ENCODE peak calls at places on chromosomes 12 and 14, in four cellular contexts. H, O, M and K are unnamed samples.

GRCh38 chr14:85250369-85250768 is 279.6 kb upstream of the FLRT2 start:
- DNase-seq in O (no peak), M (peak), H (no peak), K (no peak)

GRCh38 chr12:85693093-85693665 is 143.0 kb downstream of the RASSF9 start:
- DNase-seq in O (no peak), M (no peak), H (no peak), K (no peak)

GRCh38 chr14:67623114-67623513 is 3.4 kb downstream of the ARG2 start:
- DNase-seq in M (no peak), O (no peak), H (no peak), K (no peak)

GRCh38 chr14:59969319-59969718 is 49.4 kb downstream of the LRRC9 start:
- DNase-seq in H (no peak), O (no peak), M (no peak), K (no peak)

GRCh38 chr12:126210026-126210425 is 1144.8 kb downstream of the AACS start:
- DNase-seq in O (no peak), H (no peak), M (no peak), K (no peak)

GRCh38 chr14:100673085-100673806 is 53.4 kb upstream of the DLK1 start:
- DNase-seq in M (peak), H (no peak), O (no peak), K (no peak)

GRCh38 chr14:99412122-99413061 is 68.3 kb downstream of the SETD3 start:
- DNase-seq in M (peak), H (no peak), O (no peak), K (no peak)

GRCh38 chr12:34207858-34208257 is 185.6 kb downstream of the ALG10 start:
- DNase-seq in O (no peak), H (no peak), M (no peak), K (no peak)

GRCh38 chr14:68397371-68397779 is 395.5 kb downstream of the ZFP36L1 start:
- DNase-seq in H (no peak), M (no peak), O (peak), K (no peak)

GRCh38 chr12:1922985-1923384 is 4.5 kb upstream of the CACNA2D4 start:
- DNase-seq in M (peak), O (no peak), H (no peak), K (no peak)

GRCh38 chr14:67446371-67447032 is 34.5 kb upstream of the PLEK2 start:
- DNase-seq in O (no peak), H (no peak), M (no peak), K (no peak)

GRCh38 chr12:49201595-49202295 is 12.9 kb upstream of the TUBA1A start:
- DNase-seq in O (peak), H (no peak), M (peak), K (peak)

DNA sequence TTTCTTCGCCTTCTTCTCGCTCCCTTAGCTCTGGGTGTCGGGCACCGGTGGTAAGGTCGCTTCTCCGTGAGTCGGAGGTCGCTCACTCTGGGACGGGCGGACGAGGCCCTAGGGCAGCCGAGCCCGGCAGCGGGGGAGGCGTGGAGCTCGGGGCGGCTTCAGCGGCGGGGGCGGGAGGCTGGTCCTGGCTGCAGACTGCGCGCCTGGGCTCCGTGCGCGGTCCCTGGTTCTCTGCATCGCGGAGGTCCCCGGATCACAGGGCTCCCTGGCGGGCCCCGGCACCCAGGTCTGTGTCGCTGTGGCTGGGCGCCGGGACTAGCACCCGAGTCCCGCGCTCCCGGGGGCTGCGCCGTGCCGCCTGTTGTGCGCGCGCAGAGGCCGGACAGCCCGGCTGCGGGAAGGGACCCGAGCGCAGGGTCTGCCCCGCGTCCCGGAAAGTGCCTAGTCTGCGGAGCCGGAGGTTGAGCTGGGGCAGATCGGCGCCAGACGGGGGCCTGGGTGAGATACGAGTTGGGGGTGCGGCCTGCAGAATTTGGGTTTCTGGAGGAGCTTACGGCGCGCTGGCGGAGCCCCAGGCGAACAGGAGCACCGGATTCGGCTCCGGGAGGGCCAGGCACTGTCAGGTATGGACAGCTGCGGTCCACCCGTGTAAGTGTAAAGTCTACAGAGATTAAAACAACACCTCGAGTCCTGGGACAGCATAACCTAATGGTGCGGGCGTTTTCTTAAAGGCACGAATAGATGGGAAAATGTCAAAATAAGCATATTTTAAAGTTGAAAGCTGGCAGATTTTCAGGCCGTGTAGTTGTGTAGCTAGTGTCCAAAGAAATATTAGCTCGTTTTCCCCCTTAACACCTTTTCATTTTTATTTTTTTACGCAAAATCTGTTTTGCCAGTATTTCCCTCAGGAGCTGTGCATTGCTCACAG is 722 bp downstream of the FRMD6 start:
- DNase-seq in H (no peak), O (no peak), M (peak), K (no peak)
- TF ChIP-seq CTCF in H (no peak), O (no peak), M (peak), K (no peak)

DNA sequence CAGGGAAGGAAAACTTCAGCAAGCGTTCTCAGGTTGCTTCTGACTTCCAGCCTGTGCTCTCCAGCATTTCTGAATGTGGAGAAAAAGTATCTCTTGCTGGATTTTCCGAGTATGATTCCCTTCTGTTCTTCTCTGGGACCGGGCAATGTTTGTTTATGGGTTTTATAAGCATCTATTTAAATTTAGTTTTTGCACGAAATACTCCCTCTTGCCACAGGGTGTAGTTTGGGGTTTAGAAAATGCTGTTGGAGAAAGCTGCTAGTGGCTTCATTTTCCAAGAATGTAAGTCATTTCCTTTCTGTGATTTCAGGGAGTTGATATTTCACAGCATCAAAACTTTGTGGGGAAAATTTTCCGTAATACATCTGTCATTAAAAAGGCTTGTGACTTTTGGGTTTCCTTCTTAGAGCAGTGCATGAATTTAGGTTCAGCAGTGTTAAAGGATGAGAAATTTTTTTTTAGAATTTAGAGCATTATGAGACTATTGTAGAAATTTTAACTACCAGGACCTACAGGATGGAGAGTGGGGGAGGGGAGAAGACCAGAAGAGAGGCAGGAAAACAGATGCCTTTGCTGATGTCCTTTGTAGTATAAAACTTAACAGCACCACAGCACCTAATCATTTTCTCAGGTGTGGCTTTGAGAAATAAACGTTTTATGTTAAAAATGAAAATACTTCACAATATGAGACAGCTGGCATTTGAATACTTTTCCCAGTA is 1.5 kb downstream of the FRMD6 start:
- DNase-seq in H (no peak), M (peak), O (no peak), K (no peak)
- TF ChIP-seq CTCF in H (no peak), M (peak), O (peak), K (no peak)

DNA sequence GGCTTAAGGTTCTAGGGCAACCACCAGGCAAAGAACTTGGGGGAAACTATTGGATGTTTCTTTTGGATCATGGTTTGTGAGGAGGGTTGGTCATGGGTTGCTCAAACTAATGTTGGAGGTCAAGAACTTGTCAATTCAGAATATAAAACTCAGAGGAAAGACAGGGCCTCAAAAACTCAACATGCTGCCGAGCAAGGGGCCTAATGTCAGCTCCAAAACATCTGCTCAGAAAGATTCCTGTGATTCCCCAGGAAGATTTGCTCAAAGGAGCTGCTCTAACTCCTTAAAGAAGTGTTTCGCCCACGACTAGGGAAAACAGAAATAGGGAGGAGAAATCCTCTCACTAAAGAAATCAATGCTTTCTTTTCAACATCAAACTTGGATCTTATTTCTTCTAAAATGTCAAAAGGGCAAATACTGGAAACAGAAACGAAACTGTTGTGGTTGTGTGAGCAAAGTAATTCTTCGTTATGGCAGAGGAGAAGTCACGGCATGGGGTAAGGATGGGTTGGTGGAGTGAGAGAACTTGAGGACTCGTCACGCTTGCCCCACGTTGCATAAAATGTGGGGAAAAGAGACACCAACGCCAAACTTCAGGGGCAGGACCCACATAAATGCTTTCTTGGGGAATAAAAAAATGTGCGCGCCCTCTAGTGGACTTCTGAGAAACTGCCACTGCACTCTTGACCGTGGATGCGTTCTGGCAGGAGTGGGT is 3.8 kb upstream of the IGF1 start:
- DNase-seq in H (peak), M (peak), O (peak), K (peak)
- TF ChIP-seq CTCF in H (peak), M (peak), O (peak), K (peak)

GRCh38 chr12:89708793-89709156 is at the start of gene ATP2B1:
- DNase-seq in H (peak), M (peak), O (peak), K (peak)
- TF ChIP-seq CTCF in H (no peak), M (no peak), O (no peak), K (no peak)

GRCh38 chr12:123750159-123750656 is 11.9 kb upstream of the DNAH10 start:
- DNase-seq in H (no peak), O (no peak), M (no peak), K (no peak)

GRCh38 chr12:123754041-123754757 is 7.9 kb upstream of the DNAH10 start:
- DNase-seq in O (no peak), M (no peak), H (no peak), K (no peak)

GRCh38 chr12:123748661-123749060 is 13.4 kb upstream of the DNAH10 start:
- DNase-seq in H (no peak), O (no peak), M (no peak), K (no peak)

GRCh38 chr12:123749355-123749754 is 12.7 kb upstream of the DNAH10 start:
- DNase-seq in O (no peak), M (no peak), H (no peak), K (no peak)

DNA sequence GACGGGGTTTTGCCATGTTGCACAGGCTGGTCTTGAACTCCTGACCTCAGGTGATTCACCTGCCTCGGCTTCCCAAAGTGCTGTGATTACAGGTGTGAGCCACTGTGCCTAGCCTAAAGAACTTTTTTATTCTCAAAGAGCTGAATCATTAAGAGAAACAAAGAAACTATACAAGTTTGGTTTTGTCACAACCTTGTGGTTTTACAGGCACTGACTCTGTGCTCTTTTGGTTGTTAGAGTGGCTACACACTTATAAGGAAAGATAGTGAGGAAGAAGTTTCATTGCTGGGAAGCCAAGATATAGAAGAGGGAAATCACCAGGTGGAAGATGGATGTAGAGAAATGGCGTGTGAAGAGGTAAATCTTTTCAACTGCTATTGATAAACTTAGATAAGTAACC is 10.1 kb upstream of the DNAH10 start:
- DNase-seq in M (no peak), H (no peak), O (no peak), K (no peak)
- TF ChIP-seq CTCF in M (no peak), H (no peak), O (no peak), K (no peak)

GRCh38 chr12:109114644-109115043 is 1.7 kb upstream of the ACACB start:
- DNase-seq in M (no peak), O (no peak), H (no peak), K (no peak)

GRCh38 chr12:109109756-109110350 is 6.5 kb upstream of the ACACB start:
- DNase-seq in O (no peak), H (no peak), M (no peak), K (no peak)

GRCh38 chr12:109113661-109114321 is 2.6 kb upstream of the ACACB start:
- DNase-seq in M (no peak), O (no peak), H (no peak), K (no peak)

GRCh38 chr12:109112720-109113465 is 3.5 kb upstream of the ACACB start:
- DNase-seq in O (no peak), H (no peak), M (peak), K (no peak)

DNA sequence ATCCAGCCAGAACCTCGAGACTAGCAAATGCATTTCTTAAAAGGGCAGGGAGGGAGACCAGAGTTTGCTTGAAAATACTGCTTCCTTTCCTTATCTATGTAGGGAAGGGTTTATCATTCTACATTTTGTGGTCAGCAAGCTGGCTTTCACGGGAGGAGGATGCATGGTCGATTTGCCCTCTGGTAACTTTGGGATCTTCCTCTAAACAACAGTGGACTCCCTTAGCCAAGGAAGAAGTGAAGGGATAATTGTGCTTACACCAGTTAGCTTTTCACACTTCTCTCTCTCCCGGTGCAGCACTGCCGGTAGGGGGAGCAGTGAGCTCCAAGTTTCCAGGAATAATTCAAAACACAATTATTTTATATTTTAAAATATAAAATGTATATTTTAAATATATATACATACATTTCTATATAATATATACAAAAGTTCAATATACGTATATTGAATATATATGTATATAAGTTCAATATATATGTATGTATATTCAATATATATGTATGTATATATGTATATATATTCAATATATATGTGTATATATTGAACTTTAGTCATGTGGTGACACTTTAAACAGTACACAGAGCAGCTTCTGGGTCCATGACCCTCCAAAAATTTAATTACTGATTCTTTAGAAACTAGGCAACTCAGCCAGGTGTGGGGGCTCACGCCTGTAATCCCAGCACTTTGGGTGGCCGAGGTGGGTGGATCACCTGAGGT is 4.5 kb upstream of the ACACB start:
- DNase-seq in M (peak), O (peak), H (peak), K (peak)
- TF ChIP-seq CTCF in M (peak), O (peak), H (no peak), K (peak)